ENCODE peak calls at places on chromosomes 11 and 22, in seven cellular contexts. One of them, this sample, is unnamed.

GRCh38 chr22:47681766-47682165 is 919.3 kb downstream of the TBC1D22A start:
- DNase-seq in stimulated activated naive CD8-positive, alpha-beta T cell treated with anti-CD3 and anti-CD28 coated beads, Interleukin-15, Interleukin-2, amounts not matched to agents 100 U/mL and 50 U/mL, for 24 hours: no peak
- DNase-seq in iris pigment epithelial cell: no peak
- DNase-seq in kidney glomerular epithelial cell: no peak
- DNase-seq in skeletal muscle cell: no peak
- DNase-seq in stimulated activated CD8-positive, alpha-beta memory T cell treated with anti-CD3 and anti-CD28 coated beads, Interleukin-12 subunit alpha, Interleukin-12 subunit beta, amount 100 ng/mL, for 4 hours: no peak
- DNase-seq in KBM-7: no peak
- DNase-seq in this sample: no peak

GRCh38 chr11:76579047-76579751 is 91.3 kb downstream of the LRRC32 start:
- DNase-seq in stimulated activated CD8-positive, alpha-beta memory T cell treated with anti-CD3 and anti-CD28 coated beads, Interleukin-12 subunit alpha, Interleukin-12 subunit beta, amount 100 ng/mL, for 4 hours: no peak
- DNase-seq in KBM-7: no peak
- DNase-seq in stimulated activated naive CD8-positive, alpha-beta T cell treated with anti-CD3 and anti-CD28 coated beads, Interleukin-15, Interleukin-2, amounts not matched to agents 100 U/mL and 50 U/mL, for 24 hours: no peak
- DNase-seq in kidney glomerular epithelial cell: no peak
- DNase-seq in iris pigment epithelial cell: peak; percentile 53
- DNase-seq in skeletal muscle cell: no peak
- DNase-seq in this sample: no peak

GRCh38 chr22:28885939-28886338 is 2.6 kb downstream of the ZNRF3 start:
- DNase-seq in skeletal muscle cell: no peak
- DNase-seq in iris pigment epithelial cell: no peak
- DNase-seq in stimulated activated naive CD8-positive, alpha-beta T cell treated with anti-CD3 and anti-CD28 coated beads, Interleukin-15, Interleukin-2, amounts not matched to agents 100 U/mL and 50 U/mL, for 24 hours: no peak
- DNase-seq in stimulated activated CD8-positive, alpha-beta memory T cell treated with anti-CD3 and anti-CD28 coated beads, Interleukin-12 subunit alpha, Interleukin-12 subunit beta, amount 100 ng/mL, for 4 hours: no peak
- DNase-seq in KBM-7: no peak
- DNase-seq in kidney glomerular epithelial cell: no peak
- DNase-seq in this sample: peak; percentile 2

GRCh38 chr11:19683141-19683805 is 29.4 kb upstream of the NAV2 start:
- DNase-seq in kidney glomerular epithelial cell: no peak
- DNase-seq in skeletal muscle cell: no peak
- DNase-seq in stimulated activated CD8-positive, alpha-beta memory T cell treated with anti-CD3 and anti-CD28 coated beads, Interleukin-12 subunit alpha, Interleukin-12 subunit beta, amount 100 ng/mL, for 4 hours: no peak
- DNase-seq in iris pigment epithelial cell: no peak
- DNase-seq in stimulated activated naive CD8-positive, alpha-beta T cell treated with anti-CD3 and anti-CD28 coated beads, Interleukin-15, Interleukin-2, amounts not matched to agents 100 U/mL and 50 U/mL, for 24 hours: no peak
- DNase-seq in KBM-7: no peak
- DNase-seq in this sample: no peak

GRCh38 chr11:110525883-110526282 is 96.1 kb downstream of the FDX1 start:
- DNase-seq in KBM-7: no peak
- DNase-seq in stimulated activated CD8-positive, alpha-beta memory T cell treated with anti-CD3 and anti-CD28 coated beads, Interleukin-12 subunit alpha, Interleukin-12 subunit beta, amount 100 ng/mL, for 4 hours: no peak
- DNase-seq in stimulated activated naive CD8-positive, alpha-beta T cell treated with anti-CD3 and anti-CD28 coated beads, Interleukin-15, Interleukin-2, amounts not matched to agents 100 U/mL and 50 U/mL, for 24 hours: no peak
- DNase-seq in kidney glomerular epithelial cell: peak; percentile 32
- DNase-seq in skeletal muscle cell: peak; percentile 78
- DNase-seq in iris pigment epithelial cell: peak; percentile 92
- DNase-seq in this sample: no peak

GRCh38 chr22:36846271-36846670 is 14.5 kb upstream of the NCF4 start:
- DNase-seq in stimulated activated CD8-positive, alpha-beta memory T cell treated with anti-CD3 and anti-CD28 coated beads, Interleukin-12 subunit alpha, Interleukin-12 subunit beta, amount 100 ng/mL, for 4 hours: no peak
- DNase-seq in stimulated activated naive CD8-positive, alpha-beta T cell treated with anti-CD3 and anti-CD28 coated beads, Interleukin-15, Interleukin-2, amounts not matched to agents 100 U/mL and 50 U/mL, for 24 hours: no peak
- DNase-seq in iris pigment epithelial cell: no peak
- DNase-seq in KBM-7: no peak
- DNase-seq in skeletal muscle cell: no peak
- DNase-seq in kidney glomerular epithelial cell: no peak
- DNase-seq in this sample: no peak

GRCh38 chr11:95152878-95153856 is 63.5 kb downstream of the ENDOD1 start:
- DNase-seq in KBM-7: no peak
- DNase-seq in stimulated activated naive CD8-positive, alpha-beta T cell treated with anti-CD3 and anti-CD28 coated beads, Interleukin-15, Interleukin-2, amounts not matched to agents 100 U/mL and 50 U/mL, for 24 hours: no peak
- DNase-seq in iris pigment epithelial cell: no peak
- DNase-seq in skeletal muscle cell: no peak
- DNase-seq in kidney glomerular epithelial cell: no peak
- DNase-seq in stimulated activated CD8-positive, alpha-beta memory T cell treated with anti-CD3 and anti-CD28 coated beads, Interleukin-12 subunit alpha, Interleukin-12 subunit beta, amount 100 ng/mL, for 4 hours: peak; percentile 8
- DNase-seq in this sample: no peak

GRCh38 chr11:133947298-133947905 is 9.4 kb downstream of the IGSF9B start:
- DNase-seq in stimulated activated naive CD8-positive, alpha-beta T cell treated with anti-CD3 and anti-CD28 coated beads, Interleukin-15, Interleukin-2, amounts not matched to agents 100 U/mL and 50 U/mL, for 24 hours: peak; percentile 70
- DNase-seq in kidney glomerular epithelial cell: peak; percentile 58
- DNase-seq in KBM-7: peak; percentile 64
- DNase-seq in iris pigment epithelial cell: peak; percentile 47
- DNase-seq in stimulated activated CD8-positive, alpha-beta memory T cell treated with anti-CD3 and anti-CD28 coated beads, Interleukin-12 subunit alpha, Interleukin-12 subunit beta, amount 100 ng/mL, for 4 hours: no peak
- DNase-seq in skeletal muscle cell: no peak
- DNase-seq in this sample: peak; percentile 6

GRCh38 chr11:44598831-44599230 is 33.4 kb downstream of the CD82 start:
- DNase-seq in stimulated activated naive CD8-positive, alpha-beta T cell treated with anti-CD3 and anti-CD28 coated beads, Interleukin-15, Interleukin-2, amounts not matched to agents 100 U/mL and 50 U/mL, for 24 hours: no peak
- DNase-seq in skeletal muscle cell: no peak
- DNase-seq in kidney glomerular epithelial cell: no peak
- DNase-seq in iris pigment epithelial cell: no peak
- DNase-seq in stimulated activated CD8-positive, alpha-beta memory T cell treated with anti-CD3 and anti-CD28 coated beads, Interleukin-12 subunit alpha, Interleukin-12 subunit beta, amount 100 ng/mL, for 4 hours: no peak
- DNase-seq in KBM-7: no peak
- DNase-seq in this sample: no peak

GRCh38 chr22:44988671-44989070 is 21.1 kb downstream of the PHF21B start:
- DNase-seq in stimulated activated naive CD8-positive, alpha-beta T cell treated with anti-CD3 and anti-CD28 coated beads, Interleukin-15, Interleukin-2, amounts not matched to agents 100 U/mL and 50 U/mL, for 24 hours: no peak
- DNase-seq in skeletal muscle cell: no peak
- DNase-seq in KBM-7: no peak
- DNase-seq in stimulated activated CD8-positive, alpha-beta memory T cell treated with anti-CD3 and anti-CD28 coated beads, Interleukin-12 subunit alpha, Interleukin-12 subunit beta, amount 100 ng/mL, for 4 hours: no peak
- DNase-seq in iris pigment epithelial cell: no peak
- DNase-seq in kidney glomerular epithelial cell: no peak
- DNase-seq in this sample: no peak

GRCh38 chr11:44630511-44631210 is 65.2 kb downstream of the CD82 start:
- DNase-seq in skeletal muscle cell: no peak
- DNase-seq in stimulated activated CD8-positive, alpha-beta memory T cell treated with anti-CD3 and anti-CD28 coated beads, Interleukin-12 subunit alpha, Interleukin-12 subunit beta, amount 100 ng/mL, for 4 hours: no peak
- DNase-seq in stimulated activated naive CD8-positive, alpha-beta T cell treated with anti-CD3 and anti-CD28 coated beads, Interleukin-15, Interleukin-2, amounts not matched to agents 100 U/mL and 50 U/mL, for 24 hours: no peak
- DNase-seq in KBM-7: no peak
- DNase-seq in kidney glomerular epithelial cell: no peak
- DNase-seq in iris pigment epithelial cell: no peak
- DNase-seq in this sample: no peak

GRCh38 chr11:87421422-87421821 is 383.7 kb downstream of the TMEM135 start:
- DNase-seq in skeletal muscle cell: peak; percentile 57
- DNase-seq in iris pigment epithelial cell: peak; percentile 83
- DNase-seq in stimulated activated CD8-positive, alpha-beta memory T cell treated with anti-CD3 and anti-CD28 coated beads, Interleukin-12 subunit alpha, Interleukin-12 subunit beta, amount 100 ng/mL, for 4 hours: no peak
- DNase-seq in kidney glomerular epithelial cell: peak; percentile 88
- DNase-seq in KBM-7: peak; percentile 86
- DNase-seq in stimulated activated naive CD8-positive, alpha-beta T cell treated with anti-CD3 and anti-CD28 coated beads, Interleukin-15, Interleukin-2, amounts not matched to agents 100 U/mL and 50 U/mL, for 24 hours: peak; percentile 5
- DNase-seq in this sample: peak; percentile 45

GRCh38 chr11:17753153-17753552 is 18.6 kb downstream of the KCNC1 start:
- DNase-seq in iris pigment epithelial cell: no peak
- DNase-seq in stimulated activated naive CD8-positive, alpha-beta T cell treated with anti-CD3 and anti-CD28 coated beads, Interleukin-15, Interleukin-2, amounts not matched to agents 100 U/mL and 50 U/mL, for 24 hours: no peak
- DNase-seq in skeletal muscle cell: no peak
- DNase-seq in stimulated activated CD8-positive, alpha-beta memory T cell treated with anti-CD3 and anti-CD28 coated beads, Interleukin-12 subunit alpha, Interleukin-12 subunit beta, amount 100 ng/mL, for 4 hours: no peak
- DNase-seq in KBM-7: no peak
- DNase-seq in kidney glomerular epithelial cell: no peak
- DNase-seq in this sample: no peak

GRCh38 chr11:109772846-109773400 is 320.3 kb upstream of the ZC3H12C start:
- DNase-seq in skeletal muscle cell: no peak
- DNase-seq in KBM-7: no peak
- DNase-seq in iris pigment epithelial cell: no peak
- DNase-seq in kidney glomerular epithelial cell: no peak
- DNase-seq in stimulated activated CD8-positive, alpha-beta memory T cell treated with anti-CD3 and anti-CD28 coated beads, Interleukin-12 subunit alpha, Interleukin-12 subunit beta, amount 100 ng/mL, for 4 hours: no peak
- DNase-seq in stimulated activated naive CD8-positive, alpha-beta T cell treated with anti-CD3 and anti-CD28 coated beads, Interleukin-15, Interleukin-2, amounts not matched to agents 100 U/mL and 50 U/mL, for 24 hours: no peak
- DNase-seq in this sample: no peak

GRCh38 chr11:325796-326591 is 5.3 kb upstream of the IFITM3 start:
- DNase-seq in stimulated activated CD8-positive, alpha-beta memory T cell treated with anti-CD3 and anti-CD28 coated beads, Interleukin-12 subunit alpha, Interleukin-12 subunit beta, amount 100 ng/mL, for 4 hours: no peak
- DNase-seq in iris pigment epithelial cell: no peak
- DNase-seq in kidney glomerular epithelial cell: no peak
- DNase-seq in skeletal muscle cell: no peak
- DNase-seq in KBM-7: no peak
- DNase-seq in stimulated activated naive CD8-positive, alpha-beta T cell treated with anti-CD3 and anti-CD28 coated beads, Interleukin-15, Interleukin-2, amounts not matched to agents 100 U/mL and 50 U/mL, for 24 hours: no peak
- DNase-seq in this sample: no peak

GRCh38 chr22:36027579-36027959 is 1.1 kb downstream of the RBFOX2 start:
- DNase-seq in iris pigment epithelial cell: no peak
- DNase-seq in stimulated activated CD8-positive, alpha-beta memory T cell treated with anti-CD3 and anti-CD28 coated beads, Interleukin-12 subunit alpha, Interleukin-12 subunit beta, amount 100 ng/mL, for 4 hours: no peak
- DNase-seq in skeletal muscle cell: no peak
- DNase-seq in kidney glomerular epithelial cell: no peak
- DNase-seq in stimulated activated naive CD8-positive, alpha-beta T cell treated with anti-CD3 and anti-CD28 coated beads, Interleukin-15, Interleukin-2, amounts not matched to agents 100 U/mL and 50 U/mL, for 24 hours: peak; percentile 13
- DNase-seq in KBM-7: no peak
- DNase-seq in this sample: no peak

GRCh38 chr11:46305295-46305694 is 27.8 kb downstream of the CREB3L1 start:
- DNase-seq in KBM-7: peak; percentile 65
- DNase-seq in skeletal muscle cell: no peak
- DNase-seq in kidney glomerular epithelial cell: no peak
- DNase-seq in stimulated activated naive CD8-positive, alpha-beta T cell treated with anti-CD3 and anti-CD28 coated beads, Interleukin-15, Interleukin-2, amounts not matched to agents 100 U/mL and 50 U/mL, for 24 hours: no peak
- DNase-seq in stimulated activated CD8-positive, alpha-beta memory T cell treated with anti-CD3 and anti-CD28 coated beads, Interleukin-12 subunit alpha, Interleukin-12 subunit beta, amount 100 ng/mL, for 4 hours: no peak
- DNase-seq in iris pigment epithelial cell: peak; percentile 61
- DNase-seq in this sample: peak; percentile 90

GRCh38 chr11:118415739-118416068 is 14.3 kb downstream of the ATP5MG start:
- DNase-seq in kidney glomerular epithelial cell: peak; percentile 61
- DNase-seq in iris pigment epithelial cell: peak; percentile 98
- DNase-seq in KBM-7: peak; percentile 71
- DNase-seq in stimulated activated naive CD8-positive, alpha-beta T cell treated with anti-CD3 and anti-CD28 coated beads, Interleukin-15, Interleukin-2, amounts not matched to agents 100 U/mL and 50 U/mL, for 24 hours: no peak
- DNase-seq in skeletal muscle cell: peak; percentile 87
- DNase-seq in stimulated activated CD8-positive, alpha-beta memory T cell treated with anti-CD3 and anti-CD28 coated beads, Interleukin-12 subunit alpha, Interleukin-12 subunit beta, amount 100 ng/mL, for 4 hours: no peak
- DNase-seq in this sample: peak; percentile 89

GRCh38 chr11:62539238-62539925 is 7.2 kb downstream of the AHNAK start:
- DNase-seq in KBM-7: no peak
- DNase-seq in kidney glomerular epithelial cell: peak; percentile 65
- DNase-seq in stimulated activated CD8-positive, alpha-beta memory T cell treated with anti-CD3 and anti-CD28 coated beads, Interleukin-12 subunit alpha, Interleukin-12 subunit beta, amount 100 ng/mL, for 4 hours: no peak
- DNase-seq in stimulated activated naive CD8-positive, alpha-beta T cell treated with anti-CD3 and anti-CD28 coated beads, Interleukin-15, Interleukin-2, amounts not matched to agents 100 U/mL and 50 U/mL, for 24 hours: peak; percentile 71
- DNase-seq in iris pigment epithelial cell: peak; percentile 85
- DNase-seq in skeletal muscle cell: peak; percentile 82
- DNase-seq in this sample: no peak

GRCh38 chr22:23066200-23067022 is 3.9 kb upstream of the GNAZ start:
- DNase-seq in stimulated activated CD8-positive, alpha-beta memory T cell treated with anti-CD3 and anti-CD28 coated beads, Interleukin-12 subunit alpha, Interleukin-12 subunit beta, amount 100 ng/mL, for 4 hours: no peak
- DNase-seq in iris pigment epithelial cell: no peak
- DNase-seq in KBM-7: no peak
- DNase-seq in skeletal muscle cell: no peak
- DNase-seq in kidney glomerular epithelial cell: no peak
- DNase-seq in stimulated activated naive CD8-positive, alpha-beta T cell treated with anti-CD3 and anti-CD28 coated beads, Interleukin-15, Interleukin-2, amounts not matched to agents 100 U/mL and 50 U/mL, for 24 hours: peak; percentile 1
- DNase-seq in this sample: no peak

GRCh38 chr11:66124564-66124963 is 54.5 kb downstream of the PACS1 start:
- DNase-seq in KBM-7: no peak
- DNase-seq in kidney glomerular epithelial cell: no peak
- DNase-seq in skeletal muscle cell: no peak
- DNase-seq in stimulated activated naive CD8-positive, alpha-beta T cell treated with anti-CD3 and anti-CD28 coated beads, Interleukin-15, Interleukin-2, amounts not matched to agents 100 U/mL and 50 U/mL, for 24 hours: no peak
- DNase-seq in iris pigment epithelial cell: peak; percentile 74
- DNase-seq in stimulated activated CD8-positive, alpha-beta memory T cell treated with anti-CD3 and anti-CD28 coated beads, Interleukin-12 subunit alpha, Interleukin-12 subunit beta, amount 100 ng/mL, for 4 hours: no peak
- DNase-seq in this sample: no peak

GRCh38 chr11:37689951-37690350 is 1091.9 kb upstream of the RAG2 start:
- DNase-seq in kidney glomerular epithelial cell: no peak
- DNase-seq in iris pigment epithelial cell: peak; percentile 0
- DNase-seq in KBM-7: no peak
- DNase-seq in stimulated activated CD8-positive, alpha-beta memory T cell treated with anti-CD3 and anti-CD28 coated beads, Interleukin-12 subunit alpha, Interleukin-12 subunit beta, amount 100 ng/mL, for 4 hours: no peak
- DNase-seq in stimulated activated naive CD8-positive, alpha-beta T cell treated with anti-CD3 and anti-CD28 coated beads, Interleukin-15, Interleukin-2, amounts not matched to agents 100 U/mL and 50 U/mL, for 24 hours: no peak
- DNase-seq in skeletal muscle cell: no peak
- DNase-seq in this sample: no peak

This sample was measured in AML-193.